ENCODE peak calls at places on chromosome 18, in four cellular contexts. Q is HEK293T, I is iris pigment epithelial cell, C is posterior cingulate gyrus. A is an unnamed sample.

GRCh38 chr18:35581555-35582309 is at the start of gene GALNT1:
- DNase-seq in Q (peak; percentile 65), I (no peak), C (no peak), A (peak; percentile 16)

GRCh38 chr18:8798996-8799395 is 93.6 kb downstream of the MTCL1 start:
- DNase-seq in Q (no peak), I (no peak), C (no peak), A (no peak)

GRCh38 chr18:23437357-23438045 is 15.6 kb upstream of the RIOK3 start:
- DNase-seq in Q (peak; percentile 89), I (peak; percentile 78), C (peak; percentile 91), A (peak; percentile 79)

GRCh38 chr18:31658670-31659573 is 25.5 kb downstream of the B4GALT6 start:
- DNase-seq in Q (peak; percentile 60), I (peak; percentile 65), C (no peak), A (no peak)

GRCh38 chr18:37336568-37337285 is 228.9 kb downstream of the CELF4 start:
- DNase-seq in Q (no peak), I (no peak), C (no peak), A (no peak)

GRCh38 chr18:14908541-14908940 is 160.6 kb downstream of the ANKRD30B start:
- DNase-seq in Q (no peak), I (no peak), C (no peak), A (no peak)

GRCh38 chr18:38940863-38941531 is 1375.4 kb upstream of the CELF4 start:
- DNase-seq in Q (no peak), I (peak; percentile 78), C (no peak), A (peak; percentile 87)

GRCh38 chr18:56173542-56174220 is 464.7 kb downstream of the TXNL1 start:
- DNase-seq in Q (no peak), I (no peak), C (no peak), A (no peak)

GRCh38 chr18:22563098-22563707 is 145.5 kb upstream of the CTAGE1 start:
- DNase-seq in Q (peak; percentile 79), I (peak; percentile 96), C (no peak), A (peak; percentile 88)

GRCh38 chr18:9520666-9521065 is 45.4 kb downstream of the RALBP1 start:
- DNase-seq in Q (no peak), I (no peak), C (no peak), A (no peak)

GRCh38 chr18:77376043-77376732 is 126.5 kb downstream of the GALR1 start:
- DNase-seq in Q (no peak), I (no peak), C (no peak), A (no peak)

GRCh38 chr18:55405655-55406373 is 182.2 kb downstream of the TCF4 start:
- DNase-seq in Q (peak; percentile 50), I (peak; percentile 98), C (peak; percentile 79), A (peak; percentile 59)

GRCh38 chr18:34723143-34723542 is 13.0 kb downstream of the DTNA start:
- DNase-seq in Q (no peak), I (no peak), C (no peak), A (no peak)

GRCh38 chr18:8949206-8949605 is 153.3 kb upstream of the NDUFV2 start:
- DNase-seq in Q (no peak), I (no peak), C (no peak), A (no peak)

GRCh38 chr18:48222118-48222517 is 187.1 kb downstream of the ZBTB7C start:
- DNase-seq in Q (peak; percentile 11), I (peak; percentile 49), C (no peak), A (no peak)

GRCh38 chr18:35441857-35442595 is 55.7 kb downstream of the INO80C start:
- DNase-seq in Q (no peak), I (no peak), C (no peak), A (no peak)

GRCh38 chr18:67590571-67591141 is 74.1 kb upstream of the DSEL start:
- DNase-seq in Q (no peak), I (peak; percentile 54), C (no peak), A (peak; percentile 13)

GRCh38 chr18:12278765-12279682 is 24.9 kb downstream of the CIDEA start:
- DNase-seq in Q (no peak), I (peak; percentile 93), C (no peak), A (peak; percentile 82)

GRCh38 chr18:48819276-48819675 is 131.5 kb downstream of the SMAD7 start:
- DNase-seq in Q (no peak), I (no peak), C (no peak), A (no peak)

GRCh38 chr18:51668101-51668500 is 470.6 kb upstream of the MEX3C start:
- DNase-seq in Q (peak; percentile 20), I (peak; percentile 6), C (peak; percentile 72), A (peak; percentile 65)

GRCh38 chr18:49609416-49610284 is 47.8 kb downstream of the LIPG start:
- DNase-seq in Q (no peak), I (no peak), C (no peak), A (no peak)

GRCh38 chr18:13548106-13548819 is 178.1 kb downstream of the FAM210A start:
- DNase-seq in Q (no peak), I (no peak), C (peak; percentile 7), A (peak; percentile 7)

GRCh38 chr18:9506046-9506792 is 30.9 kb downstream of the RALBP1 start:
- DNase-seq in Q (no peak), I (peak; percentile 23), C (no peak), A (no peak)

GRCh38 chr18:72407048-72407447 is 137.1 kb downstream of the CBLN2 start:
- DNase-seq in Q (no peak), I (no peak), C (no peak), A (no peak)

GRCh38 chr18:56162316-56162715 is 476.1 kb downstream of the TXNL1 start:
- DNase-seq in Q (no peak), I (no peak), C (no peak), A (no peak)

GRCh38 chr18:48825101-48825745 is 125.5 kb downstream of the SMAD7 start:
- DNase-seq in Q (no peak), I (peak; percentile 55), C (peak; percentile 14), A (no peak)

GRCh38 chr18:57194070-57194469 is 47.2 kb downstream of the BOD1L2 start:
- DNase-seq in Q (no peak), I (no peak), C (no peak), A (no peak)

GRCh38 chr18:13414542-13414941 is 196.0 kb downstream of the LDLRAD4 start:
- DNase-seq in Q (no peak), I (no peak), C (no peak), A (no peak)

GRCh38 chr18:48326901-48327675 is 82.1 kb downstream of the ZBTB7C start:
- DNase-seq in Q (no peak), I (peak; percentile 74), C (no peak), A (peak; percentile 10)

GRCh38 chr18:26091047-26091630 is 726 bp upstream of the SS18 start:
- DNase-seq in Q (no peak), I (no peak), C (no peak), A (no peak)

A was measured in RKO.